ENCODE peak calls at places on chromosomes 16 and 17, in four cellular contexts. K, B, A and W are unnamed samples.

GRCh38 chr16:53053967-53054669 is 673 bp upstream of the CHD9 start:
- DNase-seq in A (peak), K (no peak), B (no peak), W (no peak)

GRCh38 chr16:75703341-75703740 is 2.1 kb upstream of the DUXB start:
- DNase-seq in K (no peak), B (no peak), A (no peak), W (no peak)

GRCh38 chr17:2192367-2193028 is 111.1 kb downstream of the SMG6 start:
- DNase-seq in K (peak), A (no peak), B (no peak), W (no peak)

GRCh38 chr16:83964684-83965443 is 3.2 kb upstream of the NECAB2 start:
- DNase-seq in A (no peak), B (no peak), K (no peak), W (no peak)

GRCh38 chr16:31130336-31130812 is 5.2 kb downstream of the PRSS8 start:
- DNase-seq in B (no peak), K (no peak), A (no peak), W (no peak)

GRCh38 chr16:68235882-68236803 is at the start of gene ESRP2:
- DNase-seq in B (no peak), A (peak), K (no peak), W (no peak)

GRCh38 chr16:56724191-56724590 is 5.7 kb upstream of the NUP93 start:
- DNase-seq in A (no peak), B (no peak), K (no peak), W (no peak)

GRCh38 chr16:21159281-21159951 is 942 bp downstream of the LDAF1 start:
- DNase-seq in A (peak), B (no peak), K (no peak), W (no peak)

GRCh38 chr16:75265911-75266701 is 14.7 kb upstream of the BCAR1 start:
- DNase-seq in B (no peak), A (peak), K (no peak), W (no peak)

GRCh38 chr17:44607836-44608690 is 48.2 kb upstream of the MEIOC start:
- DNase-seq in A (no peak), K (no peak), B (no peak), W (peak)

GRCh38 chr16:15682105-15682570 is 32.1 kb downstream of the NDE1 start:
- DNase-seq in B (peak), A (no peak), K (peak), W (peak)